ENCODE peak calls at places on chromosomes 6 and 20, in eight cellular contexts. S, J, Q, O, R, U, K and M are unnamed samples.

GRCh38 chr20:53020834-53021233 is 48.7 kb downstream of the TSHZ2 start:
- ATAC-seq in Q (no peak), S (peak; percentile 29), O (no peak), R (no peak), K (no peak), J (no peak), U (peak; percentile 71), M (no peak)

GRCh38 chr6:39444479-39445019 is 122.0 kb upstream of the KCNK16 start:
- ATAC-seq in S (no peak), U (no peak), K (no peak), J (no peak), O (no peak), Q (no peak), R (no peak), M (no peak)

GRCh38 chr6:156969233-156969632 is 192.1 kb downstream of the ARID1B start:
- ATAC-seq in R (no peak), O (no peak), U (no peak), Q (no peak), K (no peak), J (no peak), S (no peak), M (no peak)

GRCh38 chr6:97778290-97779038 is 495.4 kb upstream of the MMS22L start:
- ATAC-seq in O (no peak), S (no peak), U (no peak), K (no peak), R (no peak), Q (no peak), J (no peak), M (no peak)

GRCh38 chr6:148538251-148539190 is 195.9 kb downstream of the SASH1 start:
- ATAC-seq in S (no peak), R (peak; percentile 35), U (peak; percentile 49), K (no peak), O (no peak), J (no peak), Q (peak; percentile 10), M (no peak)

GRCh38 chr20:51732454-51732791 is 35.8 kb downstream of the ATP9A start:
- ATAC-seq in K (peak; percentile 68), R (no peak), S (no peak), O (no peak), J (no peak), Q (peak; percentile 70), U (no peak), M (peak; percentile 73)

GRCh38 chr20:2879148-2879547 is 5.9 kb downstream of the PTPRA start:
- ATAC-seq in O (no peak), Q (peak; percentile 64), J (no peak), R (no peak), U (no peak), S (no peak), K (no peak), M (peak; percentile 36)

GRCh38 chr6:46993846-46994245 is 48.3 kb downstream of the ADGRF1 start:
- ATAC-seq in O (peak; percentile 93), J (peak; percentile 93), R (no peak), U (no peak), Q (no peak), S (no peak), K (no peak), M (no peak)

GRCh38 chr6:164142312-164142711 is 727.8 kb downstream of the QKI start:
- ATAC-seq in U (no peak), Q (no peak), S (no peak), R (no peak), O (no peak), J (no peak), K (peak; percentile 73), M (no peak)

GRCh38 chr20:32288225-32288849 is 10.9 kb downstream of the KIF3B start:
- ATAC-seq in K (no peak), J (no peak), R (no peak), O (no peak), U (peak; percentile 38), Q (no peak), S (no peak), M (no peak)

GRCh38 chr6:170437719-170438401 is 115.2 kb downstream of the PSMB1 start:
- ATAC-seq in O (peak; percentile 19), S (no peak), K (no peak), Q (no peak), J (no peak), U (peak; percentile 10), R (no peak), M (no peak)

GRCh38 chr6:170439366-170440351 is 113.4 kb downstream of the PSMB1 start:
- ATAC-seq in J (no peak), R (no peak), K (peak; percentile 72), Q (peak; percentile 33), U (no peak), S (no peak), O (no peak), M (no peak)

GRCh38 chr6:170438861-170439260 is 114.2 kb downstream of the PSMB1 start:
- ATAC-seq in O (no peak), K (no peak), R (no peak), Q (no peak), S (no peak), J (no peak), U (no peak), M (no peak)

GRCh38 chr6:170440437-170440836 is 112.7 kb downstream of the PSMB1 start:
- ATAC-seq in R (no peak), U (no peak), Q (no peak), J (no peak), O (no peak), K (no peak), S (no peak), M (no peak)

DNA sequence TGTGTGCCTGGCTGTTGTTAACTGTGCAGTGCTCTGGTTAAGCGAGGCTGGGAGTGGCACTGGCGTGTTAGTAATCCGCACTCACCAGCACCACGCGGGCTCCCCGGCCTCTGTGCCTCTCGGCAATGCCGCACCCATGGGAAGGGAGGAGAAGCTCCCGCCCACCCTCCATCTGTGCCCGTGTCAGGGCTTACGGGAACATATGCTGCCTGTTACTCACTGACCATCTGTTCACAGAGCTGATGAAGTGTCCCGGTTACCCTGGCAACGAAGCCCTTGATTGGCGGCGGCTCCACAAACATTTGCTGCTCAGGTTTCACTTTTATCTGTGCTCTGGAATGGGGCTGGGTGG is 114.7 kb downstream of the PSMB1 start:
- ATAC-seq in O (peak; percentile 95), S (peak; percentile 60), J (peak; percentile 67), K (peak; percentile 80), Q (peak; percentile 95), U (peak; percentile 85), R (peak; percentile 97), M (peak; percentile 90)
- TF ChIP-seq POLR2A in O (no peak), S (no peak), J (no peak), K (peak; percentile 70), Q (peak; percentile 18), U (no peak), R (peak; percentile 55), M (no peak)

DNA sequence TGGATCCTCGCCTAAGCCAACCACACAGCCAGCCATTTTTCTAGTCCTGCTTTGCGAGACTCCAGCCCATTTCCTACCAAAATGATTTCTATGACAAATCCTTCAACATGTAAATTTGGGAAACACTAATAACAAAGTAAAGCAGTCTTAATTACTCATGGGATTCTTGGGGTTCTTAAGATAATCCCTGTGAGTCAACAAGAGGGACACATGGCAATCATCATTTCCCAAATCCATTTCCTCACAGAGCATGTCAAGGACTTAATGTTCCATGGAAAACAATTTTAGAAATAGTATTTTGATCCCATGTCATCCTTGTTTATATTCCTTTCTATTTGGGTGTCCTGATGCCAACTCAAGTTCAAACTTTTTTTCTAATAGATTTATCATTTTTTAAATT is 322.7 kb upstream of the NOX3 start:
- ATAC-seq in S (no peak), O (no peak), U (no peak), J (no peak), K (no peak), R (no peak), Q (no peak), M (no peak)
- TF ChIP-seq POLR2A in S (no peak), O (no peak), U (no peak), J (no peak), K (no peak), R (no peak), Q (no peak), M (no peak)

DNA sequence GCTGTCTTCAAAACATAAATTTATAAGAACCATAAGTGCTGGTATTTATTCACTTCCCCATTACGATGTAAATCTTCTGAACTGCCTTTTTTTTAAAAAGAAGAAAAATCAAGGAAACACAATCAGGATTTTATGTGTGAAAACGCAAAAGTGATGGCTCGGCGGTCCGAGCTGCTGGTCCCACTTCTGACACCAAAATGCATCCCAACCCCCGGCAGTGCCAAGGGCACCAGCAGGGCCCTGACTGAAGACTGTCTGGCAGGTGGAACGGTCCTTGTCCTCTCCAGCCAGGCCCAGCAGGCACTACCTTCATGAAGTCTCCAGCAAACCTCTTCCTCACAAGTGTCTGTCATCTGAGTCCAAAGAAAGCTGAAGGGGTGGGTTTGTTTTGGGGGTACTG is 41.2 kb downstream of the TBC1D7 start:
- ATAC-seq in J (no peak), O (no peak), R (no peak), U (no peak), S (no peak), K (no peak), Q (no peak), M (no peak)
- TF ChIP-seq POLR2A in J (no peak), O (no peak), R (no peak), U (no peak), S (no peak), K (no peak), Q (no peak), M (no peak)

GRCh38 chr6:30646450-30647038 is 389 bp upstream of the C6orf136 start:
- ATAC-seq in S (no peak), K (no peak), O (no peak), U (peak; percentile 1), Q (peak; percentile 90), J (no peak), R (no peak), M (peak; percentile 94)

GRCh38 chr6:30647802-30648460 is 998 bp downstream of the C6orf136 start:
- ATAC-seq in R (peak; percentile 31), J (no peak), O (no peak), Q (no peak), K (no peak), U (no peak), S (no peak), M (no peak)

GRCh38 chr6:30645989-30646388 is 944 bp upstream of the C6orf136 start:
- ATAC-seq in J (no peak), Q (no peak), U (no peak), R (no peak), S (no peak), K (no peak), O (no peak), M (no peak)

GRCh38 chr6:30644769-30645168 is 2.2 kb upstream of the C6orf136 start:
- ATAC-seq in R (no peak), Q (no peak), S (no peak), U (no peak), J (no peak), K (no peak), O (no peak), M (no peak)

DNA sequence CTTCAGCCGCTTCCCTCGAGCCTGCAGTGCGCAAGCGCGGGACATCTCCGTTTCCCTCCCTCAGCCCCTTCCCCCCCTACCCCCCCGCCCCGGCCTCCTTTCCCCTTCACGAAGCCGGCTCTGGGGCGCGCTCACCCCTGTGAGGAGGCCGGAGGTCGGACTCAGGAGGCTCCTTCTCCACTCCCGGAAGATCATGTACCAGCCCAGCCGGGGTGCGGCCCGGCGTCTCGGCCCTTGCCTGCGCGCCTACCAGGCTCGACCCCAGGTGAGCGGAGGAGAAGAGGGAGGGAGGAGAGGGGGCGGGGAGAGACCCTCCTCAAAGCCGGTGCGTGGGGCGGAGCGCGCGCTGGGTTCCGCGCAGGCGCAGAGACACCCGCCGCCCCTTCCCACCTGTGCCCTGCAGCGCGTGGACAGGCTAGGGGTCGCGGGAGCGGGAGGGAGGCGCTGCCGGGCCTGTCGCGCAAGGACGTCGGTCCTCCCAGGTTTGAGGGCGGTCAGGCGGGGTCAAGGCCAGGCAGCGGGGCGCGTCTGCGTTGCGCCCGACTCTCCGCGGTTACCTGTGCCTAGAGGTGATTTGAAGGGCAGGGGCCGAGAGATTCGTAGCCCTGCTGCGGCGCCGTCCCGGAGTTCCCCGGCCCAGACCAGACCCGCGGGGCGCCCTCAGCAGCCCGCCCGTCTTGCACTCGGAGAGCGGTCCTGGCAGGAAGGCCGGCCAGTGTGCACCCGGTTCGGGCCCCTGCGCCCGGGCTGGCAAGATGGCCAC is at the start of gene C6orf136:
- ATAC-seq in U (peak; percentile 86), J (peak; percentile 81), O (peak; percentile 91), S (peak; percentile 92), Q (peak; percentile 88), K (peak; percentile 89), R (peak; percentile 89), M (peak; percentile 81)
- TF ChIP-seq POLR2A in U (peak; percentile 97), J (peak; percentile 41), O (peak; percentile 49), S (peak; percentile 57), Q (peak; percentile 48), K (peak; percentile 46), R (peak; percentile 61), M (peak; percentile 24)